ENCODE peak calls at places on chromosomes 1 and 21, in seven cellular contexts. One of them, this sample, is unnamed.
A peak's percentile ranks its signal among the peaks of the same experiment; 100 is the strongest.

GRCh38 chr21:41481191-41481590 is 26.8 kb downstream of the TMPRSS2 start:
- DNase-seq in K562: no peak
- DNase-seq in HCT116: no peak
- DNase-seq in GM12878: no peak
- DNase-seq in SK-N-SH: no peak
- DNase-seq in HepG2: no peak
- DNase-seq in H1: no peak
- DNase-seq in this sample: no peak

GRCh38 chr1:180098242-180098995 is 56.2 kb upstream of the QSOX1 start:
- DNase-seq in K562: no peak
- DNase-seq in HCT116: no peak
- DNase-seq in GM12878: no peak
- DNase-seq in SK-N-SH: no peak
- DNase-seq in HepG2: no peak
- DNase-seq in H1: no peak
- DNase-seq in this sample: peak; percentile 62

GRCh38 chr1:219302697-219303096 is 129.0 kb downstream of the LYPLAL1 start:
- DNase-seq in K562: no peak
- DNase-seq in HCT116: no peak
- DNase-seq in GM12878: no peak
- DNase-seq in SK-N-SH: no peak
- DNase-seq in HepG2: no peak
- DNase-seq in H1: no peak
- DNase-seq in this sample: no peak

GRCh38 chr21:38989745-38990423 is 184.2 kb downstream of the ETS2 start:
- DNase-seq in K562: no peak
- DNase-seq in HCT116: no peak
- DNase-seq in GM12878: no peak
- DNase-seq in SK-N-SH: peak; percentile 77
- DNase-seq in HepG2: peak; percentile 88
- DNase-seq in H1: no peak
- DNase-seq in this sample: no peak

GRCh38 chr21:37210017-37210593 is 57.0 kb downstream of the VPS26C start:
- DNase-seq in K562: no peak
- DNase-seq in HCT116: no peak
- DNase-seq in GM12878: no peak
- DNase-seq in SK-N-SH: no peak
- DNase-seq in HepG2: no peak
- DNase-seq in H1: no peak
- DNase-seq in this sample: no peak

GRCh38 chr1:17924578-17924977 is 169.4 kb downstream of the ACTL8 start:
- DNase-seq in K562: no peak
- DNase-seq in HCT116: no peak
- DNase-seq in GM12878: no peak
- DNase-seq in SK-N-SH: no peak
- DNase-seq in HepG2: no peak
- DNase-seq in H1: no peak
- DNase-seq in this sample: no peak

GRCh38 chr1:230825061-230825803 is 43.1 kb downstream of the C1orf198 start:
- DNase-seq in K562: no peak
- DNase-seq in HCT116: no peak
- DNase-seq in GM12878: no peak
- DNase-seq in SK-N-SH: peak; percentile 43
- DNase-seq in HepG2: no peak
- DNase-seq in H1: no peak
- DNase-seq in this sample: peak; percentile 23

GRCh38 chr1:244209955-244210354 is 158.9 kb downstream of the ZBTB18 start:
- DNase-seq in K562: no peak
- DNase-seq in HCT116: no peak
- DNase-seq in GM12878: no peak
- DNase-seq in SK-N-SH: no peak
- DNase-seq in HepG2: no peak
- DNase-seq in H1: no peak
- DNase-seq in this sample: peak; percentile 17

GRCh38 chr1:59750612-59751395 is 63.9 kb upstream of the HOOK1 start:
- DNase-seq in K562: no peak
- DNase-seq in HCT116: peak; percentile 37
- DNase-seq in GM12878: no peak
- DNase-seq in SK-N-SH: no peak
- DNase-seq in HepG2: no peak
- DNase-seq in H1: no peak
- DNase-seq in this sample: no peak

GRCh38 chr21:37117204-37117603 is 44.1 kb downstream of the TTC3 start:
- DNase-seq in K562: no peak
- DNase-seq in HCT116: no peak
- DNase-seq in GM12878: no peak
- DNase-seq in SK-N-SH: no peak
- DNase-seq in HepG2: peak; percentile 87
- DNase-seq in H1: no peak
- DNase-seq in this sample: no peak

GRCh38 chr1:205672929-205673328 is 7.4 kb downstream of the SLC45A3 start:
- DNase-seq in K562: no peak
- DNase-seq in HCT116: no peak
- DNase-seq in GM12878: no peak
- DNase-seq in SK-N-SH: no peak
- DNase-seq in HepG2: no peak
- DNase-seq in H1: no peak
- DNase-seq in this sample: no peak

GRCh38 chr1:227729144-227729880 is 5.8 kb downstream of the JMJD4 start:
- DNase-seq in K562: peak; percentile 50
- DNase-seq in HCT116: no peak
- DNase-seq in GM12878: no peak
- DNase-seq in SK-N-SH: peak; percentile 25
- DNase-seq in HepG2: no peak
- DNase-seq in H1: no peak
- DNase-seq in this sample: no peak

GRCh38 chr1:93552751-93553455 is 105.0 kb downstream of the FNBP1L start:
- DNase-seq in K562: no peak
- DNase-seq in HCT116: peak; percentile 16
- DNase-seq in GM12878: no peak
- DNase-seq in SK-N-SH: peak; percentile 22
- DNase-seq in HepG2: peak; percentile 71
- DNase-seq in H1: no peak
- DNase-seq in this sample: no peak

GRCh38 chr1:214623430-214623829 is 20.4 kb downstream of the CENPF start:
- DNase-seq in K562: no peak
- DNase-seq in HCT116: no peak
- DNase-seq in GM12878: no peak
- DNase-seq in SK-N-SH: no peak
- DNase-seq in HepG2: no peak
- DNase-seq in H1: no peak
- DNase-seq in this sample: no peak

GRCh38 chr1:63740432-63740831 is 33.4 kb upstream of the ROR1 start:
- DNase-seq in K562: no peak
- DNase-seq in HCT116: no peak
- DNase-seq in GM12878: no peak
- DNase-seq in SK-N-SH: no peak
- DNase-seq in HepG2: no peak
- DNase-seq in H1: no peak
- DNase-seq in this sample: no peak

GRCh38 chr1:144101397-144102050 is 129.7 kb upstream of the FAM72C start:
- DNase-seq in K562: no peak
- DNase-seq in HCT116: no peak
- DNase-seq in GM12878: no peak
- DNase-seq in SK-N-SH: no peak
- DNase-seq in HepG2: no peak
- DNase-seq in H1: no peak
- DNase-seq in this sample: peak; percentile 0

GRCh38 chr1:106515375-106515774 is 541.1 kb upstream of the PRMT6 start:
- DNase-seq in K562: no peak
- DNase-seq in HCT116: no peak
- DNase-seq in GM12878: no peak
- DNase-seq in SK-N-SH: no peak
- DNase-seq in HepG2: no peak
- DNase-seq in H1: no peak
- DNase-seq in this sample: no peak

GRCh38 chr1:157005965-157006364 is 39.6 kb downstream of the ARHGEF11 start:
- DNase-seq in K562: no peak
- DNase-seq in HCT116: no peak
- DNase-seq in GM12878: no peak
- DNase-seq in SK-N-SH: no peak
- DNase-seq in HepG2: no peak
- DNase-seq in H1: no peak
- DNase-seq in this sample: no peak

GRCh38 chr1:223419115-223419514 is 25.9 kb downstream of the CCDC185 start:
- DNase-seq in K562: no peak
- DNase-seq in HCT116: no peak
- DNase-seq in GM12878: no peak
- DNase-seq in SK-N-SH: no peak
- DNase-seq in HepG2: no peak
- DNase-seq in H1: no peak
- DNase-seq in this sample: no peak

GRCh38 chr1:23825762-23826522 is 713 bp upstream of the HMGCL start:
- DNase-seq in K562: no peak
- DNase-seq in HCT116: no peak
- DNase-seq in GM12878: peak; percentile 49
- DNase-seq in SK-N-SH: no peak
- DNase-seq in HepG2: no peak
- DNase-seq in H1: no peak
- DNase-seq in this sample: peak; percentile 9

GRCh38 chr21:36396971-36397370 is 11.8 kb downstream of the CHAF1B start:
- DNase-seq in K562: peak; percentile 59
- DNase-seq in HCT116: no peak
- DNase-seq in GM12878: no peak
- DNase-seq in SK-N-SH: no peak
- DNase-seq in HepG2: no peak
- DNase-seq in H1: no peak
- DNase-seq in this sample: no peak

GRCh38 chr21:20023199-20023598 is 975.0 kb upstream of the NCAM2 start:
- DNase-seq in K562: no peak
- DNase-seq in HCT116: no peak
- DNase-seq in GM12878: no peak
- DNase-seq in SK-N-SH: no peak
- DNase-seq in HepG2: no peak
- DNase-seq in H1: no peak
- DNase-seq in this sample: no peak

GRCh38 chr1:11132571-11133293 is 33.1 kb upstream of the EXOSC10 start:
- DNase-seq in K562: no peak
- DNase-seq in HCT116: no peak
- DNase-seq in GM12878: no peak
- DNase-seq in SK-N-SH: peak; percentile 70
- DNase-seq in HepG2: no peak
- DNase-seq in H1: no peak
- DNase-seq in this sample: no peak
- TF ChIP-seq JUND in K562: no peak
- TF ChIP-seq JUND in HCT116: no peak
- TF ChIP-seq JUND in GM12878: no peak
- TF ChIP-seq JUND in SK-N-SH: no peak
- TF ChIP-seq JUND in HepG2: no peak
- TF ChIP-seq JUND in H1: no peak
- TF ChIP-seq JUND in this sample: no peak

DNA sequence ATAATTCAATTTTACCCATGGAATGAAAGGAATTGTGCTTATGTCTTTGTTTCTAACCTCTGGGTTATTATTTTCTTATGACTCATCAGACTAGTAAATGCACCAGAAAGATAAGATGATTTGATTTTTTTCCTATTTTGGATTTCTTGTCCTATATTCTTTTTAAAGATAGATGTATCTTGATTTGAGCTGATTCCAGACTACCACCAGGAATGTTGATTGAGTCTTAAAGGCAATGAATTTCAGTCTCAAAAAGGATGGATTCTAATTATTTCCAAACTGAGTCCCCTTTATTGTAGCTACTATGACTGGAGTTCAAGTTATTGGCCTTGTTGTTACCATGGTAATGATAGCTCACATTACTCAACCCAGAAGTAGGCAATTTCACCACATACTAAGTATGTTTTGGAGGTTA is 95.8 kb upstream of the RGS4 start:
- DNase-seq in K562: no peak
- DNase-seq in HCT116: no peak
- DNase-seq in GM12878: no peak
- DNase-seq in SK-N-SH: no peak
- DNase-seq in HepG2: no peak
- DNase-seq in H1: no peak
- DNase-seq in this sample: no peak
- TF ChIP-seq JUND in K562: no peak
- TF ChIP-seq JUND in HCT116: no peak
- TF ChIP-seq JUND in GM12878: no peak
- TF ChIP-seq JUND in SK-N-SH: peak; percentile 93
- TF ChIP-seq JUND in HepG2: no peak
- TF ChIP-seq JUND in H1: no peak
- TF ChIP-seq JUND in this sample: no peak

GRCh38 chr1:110428961-110429360 is 21.5 kb upstream of the LAMTOR5 start:
- DNase-seq in K562: no peak
- DNase-seq in HCT116: no peak
- DNase-seq in GM12878: no peak
- DNase-seq in SK-N-SH: no peak
- DNase-seq in HepG2: no peak
- DNase-seq in H1: no peak
- DNase-seq in this sample: no peak

GRCh38 chr1:110433803-110434202 is 17.1 kb upstream of the PROK1 start:
- DNase-seq in K562: peak; percentile 84
- DNase-seq in HCT116: peak; percentile 51
- DNase-seq in GM12878: no peak
- DNase-seq in SK-N-SH: no peak
- DNase-seq in HepG2: peak; percentile 58
- DNase-seq in H1: peak; percentile 38
- DNase-seq in this sample: peak; percentile 38

GRCh38 chr1:110433213-110433612 is 17.7 kb upstream of the PROK1 start:
- DNase-seq in K562: peak; percentile 46
- DNase-seq in HCT116: no peak
- DNase-seq in GM12878: no peak
- DNase-seq in SK-N-SH: no peak
- DNase-seq in HepG2: no peak
- DNase-seq in H1: no peak
- DNase-seq in this sample: no peak

GRCh38 chr1:110430901-110431300 is 20.0 kb upstream of the PROK1 start:
- DNase-seq in K562: no peak
- DNase-seq in HCT116: no peak
- DNase-seq in GM12878: no peak
- DNase-seq in SK-N-SH: no peak
- DNase-seq in HepG2: no peak
- DNase-seq in H1: no peak
- DNase-seq in this sample: no peak

GRCh38 chr1:110430366-110430765 is 20.6 kb upstream of the PROK1 start:
- DNase-seq in K562: no peak
- DNase-seq in HCT116: no peak
- DNase-seq in GM12878: no peak
- DNase-seq in SK-N-SH: no peak
- DNase-seq in HepG2: no peak
- DNase-seq in H1: no peak
- DNase-seq in this sample: no peak
- TF ChIP-seq JUND in K562: no peak
- TF ChIP-seq JUND in HCT116: no peak
- TF ChIP-seq JUND in GM12878: no peak
- TF ChIP-seq JUND in SK-N-SH: no peak
- TF ChIP-seq JUND in HepG2: no peak
- TF ChIP-seq JUND in H1: no peak
- TF ChIP-seq JUND in this sample: no peak

DNA sequence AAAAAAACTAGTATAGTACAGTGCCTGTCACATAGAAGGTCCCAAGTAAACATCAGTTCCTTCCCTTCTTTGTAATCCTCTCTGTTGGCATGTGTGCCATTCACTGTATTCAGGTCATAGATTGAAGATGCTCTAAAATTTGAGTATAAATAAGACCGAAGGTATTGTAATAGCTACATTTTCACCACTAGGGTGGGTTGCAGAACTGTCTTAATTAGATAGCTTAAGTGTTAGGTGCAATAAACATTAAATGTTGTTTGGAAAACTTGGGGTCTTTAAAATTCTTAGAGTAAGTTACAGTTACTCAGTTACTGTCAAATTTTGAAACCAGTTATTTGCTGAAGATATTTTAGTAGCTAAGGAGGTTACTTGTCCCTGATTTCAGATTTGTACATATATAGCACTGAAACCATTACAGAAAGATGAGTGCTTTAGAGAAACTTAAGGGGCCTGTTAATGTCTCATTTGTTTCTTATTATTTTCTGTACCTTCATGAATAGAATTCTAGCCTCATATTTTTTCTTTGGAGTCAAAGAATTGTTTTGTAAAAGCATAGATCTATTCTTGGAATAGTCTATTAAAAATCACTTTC is 24.3 kb downstream of the PER3 start:
- DNase-seq in K562: peak; percentile 21
- DNase-seq in HCT116: peak; percentile 37
- DNase-seq in GM12878: no peak
- DNase-seq in SK-N-SH: peak; percentile 40
- DNase-seq in HepG2: peak; percentile 30
- DNase-seq in H1: no peak
- DNase-seq in this sample: no peak
- TF ChIP-seq JUND in K562: no peak
- TF ChIP-seq JUND in HCT116: no peak
- TF ChIP-seq JUND in GM12878: no peak
- TF ChIP-seq JUND in SK-N-SH: no peak
- TF ChIP-seq JUND in HepG2: no peak
- TF ChIP-seq JUND in H1: no peak
- TF ChIP-seq JUND in this sample: no peak

This sample was measured in T47D.